ENCODE peak calls at places on chromosomes 1 and 21, in eight cellular contexts. C is endothelial cell of umbilical vein, P is endothelial cell, Q is adrenal gland, Z is psoas muscle, O is AG09319, W is cardiac muscle cell, I is fibroblast of lung. K is an unnamed sample.

GRCh38 chr1:16083486-16083885 is 10.0 kb upstream of the FAM131C start:
- DNase-seq in C (no peak), P (no peak), Q (no peak), Z (no peak), O (no peak), W (no peak), I (no peak), K (no peak)

GRCh38 chr1:192884241-192884640 is 75.4 kb downstream of the RGS2 start:
- DNase-seq in C (no peak), P (no peak), Q (no peak), Z (no peak), O (no peak), W (no peak), I (no peak), K (no peak)

GRCh38 chr1:145771056-145771455 is 51.8 kb downstream of the CD160 start:
- DNase-seq in C (no peak), P (no peak), Q (no peak), Z (no peak), O (no peak), W (no peak), I (no peak), K (no peak)

GRCh38 chr1:1212780-1213152 is 1.2 kb downstream of the TNFRSF4 start:
- DNase-seq in C (peak), P (no peak), Q (no peak), Z (peak), O (no peak), W (no peak), I (no peak), K (no peak)

GRCh38 chr1:24735156-24735618 is 10.1 kb upstream of the CLIC4 start:
- DNase-seq in C (no peak), P (no peak), Q (no peak), Z (no peak), O (no peak), W (no peak), I (no peak), K (no peak)

GRCh38 chr1:63041660-63042059 is 257.7 kb downstream of the ATG4C start:
- DNase-seq in C (no peak), P (no peak), Q (no peak), Z (no peak), O (no peak), W (no peak), I (no peak), K (no peak)

GRCh38 chr1:17612831-17613230 is 73.3 kb downstream of the ARHGEF10L start:
- DNase-seq in C (no peak), P (no peak), Q (no peak), Z (no peak), O (no peak), W (no peak), I (no peak), K (no peak)

GRCh38 chr1:12202190-12202497 is 27.7 kb upstream of the VPS13D start:
- DNase-seq in C (no peak), P (no peak), Q (no peak), Z (no peak), O (no peak), W (no peak), I (no peak), K (no peak)

GRCh38 chr21:34510148-34511142 is 1.6 kb downstream of the KCNE1 start:
- DNase-seq in C (peak), P (peak), Q (peak), Z (peak), O (peak), W (peak), I (peak), K (peak)

GRCh38 chr1:214637722-214638473 is 34.9 kb downstream of the CENPF start:
- DNase-seq in C (peak), P (peak), Q (peak), Z (no peak), O (peak), W (peak), I (peak), K (peak)

DNA sequence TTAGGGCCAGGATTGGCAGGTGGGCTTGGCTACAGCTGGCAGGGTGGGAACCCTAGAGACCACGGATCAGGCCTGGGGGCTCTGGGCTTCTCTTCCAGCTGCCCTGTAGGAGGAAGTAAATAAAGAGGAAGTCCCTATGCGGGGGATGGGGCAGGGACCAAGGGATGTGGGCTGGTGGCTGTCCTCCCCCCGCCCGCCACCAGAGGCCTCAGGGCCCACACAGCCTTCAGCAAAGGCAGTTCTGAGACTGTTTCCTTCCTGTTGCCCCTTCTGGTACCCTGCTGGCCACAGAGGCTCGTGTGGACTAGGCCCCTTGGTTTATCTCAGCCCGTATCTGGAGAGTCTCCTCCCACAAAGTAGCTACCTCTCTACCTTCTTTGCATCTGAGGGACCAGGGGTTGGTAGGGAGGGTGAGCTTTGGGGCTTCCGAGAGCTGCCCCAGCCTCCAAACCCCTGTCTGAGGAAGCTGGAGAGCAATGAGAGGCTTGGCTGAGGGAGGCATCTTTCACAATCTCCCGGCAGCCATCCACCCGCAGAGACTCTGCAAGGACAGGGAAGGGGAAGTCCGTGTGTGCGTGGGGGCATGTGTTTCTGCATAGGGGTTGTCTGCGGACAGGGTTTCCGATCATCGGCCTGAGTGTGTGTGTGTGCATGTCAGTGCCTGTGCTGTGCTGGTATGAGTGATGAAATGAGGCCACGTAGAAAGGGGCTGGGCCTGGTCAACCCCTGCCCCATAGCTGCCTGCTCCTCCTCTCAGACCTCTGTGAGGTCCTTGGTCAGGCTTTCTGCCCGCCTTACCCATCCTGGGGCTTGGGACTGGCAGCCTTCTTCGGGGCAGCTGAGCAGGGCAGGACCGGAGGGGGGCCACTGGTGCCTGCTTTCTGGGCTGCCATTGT is 12.5 kb downstream of the RPS6KA1 start:
- DNase-seq in C (peak), P (peak), Q (peak), Z (peak), O (peak), W (peak), I (peak), K (peak)
- TF ChIP-seq CTCF in C (peak), P (peak), Q (peak), Z (no peak), O (no peak), W (peak), I (peak), K (peak)

GRCh38 chr1:88549536-88549935 is 134.5 kb upstream of the PKN2 start:
- DNase-seq in C (peak), P (no peak), Q (no peak), Z (no peak), O (no peak), W (no peak), I (peak), K (no peak)

GRCh38 chr1:88557044-88557443 is 127.0 kb upstream of the PKN2 start:
- DNase-seq in C (no peak), P (no peak), Q (no peak), Z (no peak), O (no peak), W (no peak), I (no peak), K (no peak)

GRCh38 chr1:88552226-88552625 is 131.8 kb upstream of the PKN2 start:
- DNase-seq in C (no peak), P (no peak), Q (no peak), Z (no peak), O (no peak), W (no peak), I (no peak), K (no peak)
- TF ChIP-seq CTCF in C (no peak), P (no peak), Q (no peak), Z (no peak), O (no peak), W (no peak), I (no peak), K (no peak)

DNA sequence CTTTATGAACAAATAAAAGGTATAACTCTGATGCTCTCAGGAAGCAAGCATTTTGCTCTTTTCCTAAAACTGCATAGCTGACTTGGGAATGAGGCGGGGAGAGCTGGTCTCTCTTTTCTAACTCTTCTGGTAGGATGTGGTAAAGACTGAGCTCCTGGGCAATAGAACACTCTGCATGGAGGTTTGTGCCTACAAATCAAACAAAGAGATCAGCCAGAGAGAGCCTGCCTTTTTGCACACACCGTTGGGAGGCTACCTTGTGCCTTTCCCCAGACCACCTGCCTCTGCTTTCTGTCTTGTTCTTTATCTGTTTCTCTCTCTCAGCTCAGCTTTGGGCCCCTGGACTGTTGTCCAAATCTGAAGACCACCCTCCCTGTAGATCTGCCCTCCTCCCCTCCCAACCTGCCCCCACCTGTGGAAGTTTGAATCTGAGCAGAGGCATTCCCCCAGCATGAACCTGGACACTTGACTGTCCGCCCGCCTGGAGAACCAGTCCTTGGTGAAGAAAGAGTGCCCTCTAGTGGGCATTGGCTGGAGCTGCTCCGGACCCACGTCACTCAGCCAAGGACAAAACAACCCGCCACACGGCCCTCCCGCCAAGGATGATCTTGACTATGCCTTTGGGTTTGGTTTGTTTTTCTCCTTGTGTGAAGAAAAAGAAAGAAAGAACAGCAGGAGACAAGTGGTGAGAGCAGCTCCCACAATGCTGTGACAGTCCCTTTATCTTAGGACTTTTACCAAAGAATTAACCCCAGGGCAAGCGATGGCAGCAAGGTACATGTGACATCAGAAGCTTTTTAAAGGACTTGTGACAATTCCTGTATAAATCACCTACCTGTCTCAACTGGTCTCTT is 228.2 kb downstream of the PBX1 start:
- DNase-seq in C (peak), P (peak), Q (peak), Z (peak), O (peak), W (peak), I (peak), K (peak)
- TF ChIP-seq CTCF in C (peak), P (peak), Q (peak), Z (peak), O (peak), W (peak), I (peak), K (peak)

GRCh38 chr1:183234660-183235476 is 48.8 kb downstream of the LAMC2 start:
- DNase-seq in C (peak), P (peak), Q (peak), Z (peak), O (peak), W (peak), I (peak), K (peak)
- TF ChIP-seq CTCF in C (peak), P (peak), Q (peak), Z (peak), O (peak), W (peak), I (peak), K (peak)

DNA sequence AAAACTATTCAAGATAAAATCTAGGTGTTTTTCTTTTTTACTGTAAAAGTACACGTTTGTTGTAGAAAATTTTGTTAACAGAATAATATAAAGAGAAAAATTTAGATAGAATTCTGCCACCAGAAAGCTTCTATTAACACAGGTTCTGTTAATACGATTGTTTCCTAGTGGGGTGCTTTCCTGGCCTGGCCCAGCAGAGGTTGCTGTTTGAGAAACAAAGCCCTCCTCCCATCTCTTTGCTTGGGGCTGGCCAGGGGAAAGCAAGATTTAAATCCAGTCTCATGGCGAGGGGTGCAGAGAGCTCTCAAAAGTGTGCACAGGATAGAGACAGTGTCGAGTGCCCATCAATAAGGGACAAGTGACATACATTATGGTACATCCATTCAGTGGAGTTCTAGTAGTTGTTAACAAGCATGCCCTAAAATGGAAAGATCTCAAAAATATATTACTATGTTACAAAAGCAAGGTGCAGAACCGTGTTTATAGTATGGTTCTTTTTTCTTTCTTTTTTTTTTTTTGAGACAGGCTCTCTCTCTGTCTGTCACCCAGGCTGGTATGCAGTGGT is 14.6 kb upstream of the ACBD3 start:
- DNase-seq in C (no peak), P (peak), Q (no peak), Z (no peak), O (no peak), W (peak), I (peak), K (no peak)
- TF ChIP-seq CTCF in C (peak), P (no peak), Q (no peak), Z (no peak), O (peak), W (peak), I (peak), K (peak)

GRCh38 chr1:206509612-206510257 is 2.4 kb downstream of the RASSF5 start:
- DNase-seq in C (no peak), P (no peak), Q (no peak), Z (no peak), O (no peak), W (no peak), I (no peak), K (no peak)

GRCh38 chr1:206512521-206513180 is 5.3 kb downstream of the RASSF5 start:
- DNase-seq in C (no peak), P (no peak), Q (no peak), Z (peak), O (no peak), W (no peak), I (no peak), K (no peak)

GRCh38 chr1:206513312-206514111 is 6.2 kb downstream of the RASSF5 start:
- DNase-seq in C (no peak), P (no peak), Q (peak), Z (peak), O (peak), W (no peak), I (peak), K (no peak)

GRCh38 chr1:206510371-206510770 is 3.0 kb downstream of the RASSF5 start:
- DNase-seq in C (no peak), P (no peak), Q (no peak), Z (no peak), O (no peak), W (no peak), I (no peak), K (no peak)

DNA sequence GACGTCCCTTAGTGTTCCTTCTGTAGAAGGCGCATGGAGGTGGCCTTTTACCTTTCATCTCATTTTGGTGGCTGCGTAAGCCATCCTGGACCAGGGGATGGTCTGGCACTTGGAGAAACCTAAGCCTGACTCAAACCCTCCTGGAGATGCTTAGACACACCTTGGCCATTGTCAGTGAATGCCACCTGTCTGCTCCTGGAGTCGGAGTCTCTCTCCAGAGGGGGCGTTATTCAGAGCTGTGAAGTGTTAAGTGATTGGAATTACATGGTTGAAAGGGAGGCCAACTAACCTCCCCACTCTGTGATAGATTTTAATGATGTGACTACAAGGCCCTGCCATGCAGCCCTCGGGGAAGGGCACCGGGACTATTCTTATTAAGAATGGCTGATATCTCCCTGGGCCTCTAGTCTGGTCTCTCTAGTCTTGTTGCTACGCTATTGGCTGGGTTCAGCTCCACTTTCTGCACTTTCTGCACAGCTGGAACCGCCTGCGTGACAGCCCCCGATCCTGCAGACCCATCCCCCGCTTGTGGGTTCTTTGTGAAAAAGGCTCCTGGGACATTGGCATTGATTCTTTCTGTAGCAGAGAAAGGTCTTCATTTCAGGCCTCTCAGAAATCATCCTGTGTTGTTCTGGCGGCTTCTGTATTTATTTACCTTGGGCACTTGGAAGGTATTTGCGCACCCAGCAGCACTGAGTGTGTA is 4.2 kb downstream of the RASSF5 start:
- DNase-seq in C (no peak), P (no peak), Q (no peak), Z (peak), O (no peak), W (no peak), I (no peak), K (no peak)
- TF ChIP-seq CTCF in C (no peak), P (no peak), Q (no peak), Z (no peak), O (no peak), W (no peak), I (no peak), K (no peak)

DNA sequence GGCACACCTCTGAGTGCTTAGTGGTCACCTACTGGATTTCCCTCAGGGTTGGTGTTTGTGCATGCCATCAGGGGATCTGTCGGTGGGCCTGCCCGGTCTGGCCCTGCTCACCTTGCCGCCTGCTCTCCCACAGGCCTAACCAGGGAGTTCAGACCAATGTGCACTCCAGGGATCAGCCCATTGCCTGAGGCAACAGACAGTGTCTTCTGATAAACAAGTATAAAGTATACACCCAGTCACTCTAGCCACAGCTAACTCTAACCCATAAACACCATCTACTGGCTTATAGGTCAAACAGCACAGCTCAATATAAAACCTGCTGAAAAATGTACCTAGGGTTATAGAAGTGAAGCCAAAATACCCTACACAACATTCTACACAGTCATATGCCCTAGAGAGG is 1300.0 kb downstream of the PLA2G4A start:
- DNase-seq in C (peak), P (no peak), Q (no peak), Z (no peak), O (no peak), W (no peak), I (peak), K (no peak)
- TF ChIP-seq CTCF in C (peak), P (no peak), Q (no peak), Z (no peak), O (no peak), W (no peak), I (peak), K (no peak)

K was measured in neural crest cell.